ENCODE peak calls at places on chromosomes 11 and 22, in four cellular contexts. P, X, J and Q are unnamed samples.

GRCh38 chr22:32904044-32904443 is 102.5 kb downstream of the TIMP3 start:
- DNase-seq in P (no peak), X (peak), J (peak), Q (peak)

GRCh38 chr11:67119577-67120391 is 721 bp downstream of the KDM2A start:
- DNase-seq in P (peak), X (peak), J (no peak), Q (no peak)

GRCh38 chr11:128714881-128715280 is 21.0 kb downstream of the FLI1 start:
- DNase-seq in P (no peak), X (no peak), J (no peak), Q (no peak)

GRCh38 chr11:64654958-64655541 is 64.0 kb downstream of the SLC22A12 start:
- DNase-seq in P (no peak), X (no peak), J (no peak), Q (no peak)

GRCh38 chr11:44226472-44226871 is 83.5 kb downstream of the ALX4 start:
- DNase-seq in P (no peak), X (no peak), J (no peak), Q (no peak)

GRCh38 chr22:38199826-38200559 is 1.8 kb upstream of the MAFF start:
- DNase-seq in P (no peak), X (no peak), J (no peak), Q (no peak)

GRCh38 chr11:125980421-125980820 is 34.6 kb downstream of the VSIG10L2 start:
- DNase-seq in P (no peak), X (no peak), J (no peak), Q (no peak)

GRCh38 chr11:60193687-60194433 is 11.0 kb upstream of the MS4A6A start:
- DNase-seq in P (peak), X (peak), J (peak), Q (peak)

GRCh38 chr11:80700386-80700785 is 1259.6 kb upstream of the TENM4 start:
- DNase-seq in P (no peak), X (no peak), J (no peak), Q (no peak)

GRCh38 chr22:17095538-17095937 is 10.7 kb downstream of the IL17RA start:
- DNase-seq in P (no peak), X (peak), J (no peak), Q (no peak)

GRCh38 chr11:66607126-66607834 is 9.2 kb upstream of the RBM14 start:
- DNase-seq in P (no peak), X (no peak), J (peak), Q (no peak)

GRCh38 chr11:71204748-71205664 is 47.4 kb downstream of the SHANK2 start:
- DNase-seq in P (no peak), X (no peak), J (no peak), Q (no peak)

GRCh38 chr22:40436460-40437431 is 66.4 kb downstream of the SGSM3 start:
- DNase-seq in P (no peak), X (peak), J (peak), Q (peak)

GRCh38 chr22:35591696-35592417 is 25.3 kb downstream of the MB start:
- DNase-seq in P (no peak), X (no peak), J (no peak), Q (no peak)

GRCh38 chr11:123020968-123021367 is 39.3 kb upstream of the BSX start:
- DNase-seq in P (no peak), X (no peak), J (peak), Q (peak)

GRCh38 chr11:117816846-117817212 is 7.7 kb downstream of the FXYD2 start:
- DNase-seq in P (no peak), X (no peak), J (no peak), Q (no peak)

GRCh38 chr11:46718155-46719019 is 626 bp upstream of the F2 start:
- DNase-seq in P (peak), X (no peak), J (peak), Q (no peak)

GRCh38 chr11:1307998-1308744 is 1.3 kb downstream of the TOLLIP start:
- DNase-seq in P (peak), X (no peak), J (no peak), Q (no peak)

GRCh38 chr22:45322873-45323525 is 13.3 kb downstream of the FAM118A start:
- DNase-seq in P (no peak), X (no peak), J (no peak), Q (no peak)

GRCh38 chr22:33921576-33922181 is 1.4 kb upstream of the LARGE1 start:
- DNase-seq in P (peak), X (no peak), J (peak), Q (no peak)

DNA sequence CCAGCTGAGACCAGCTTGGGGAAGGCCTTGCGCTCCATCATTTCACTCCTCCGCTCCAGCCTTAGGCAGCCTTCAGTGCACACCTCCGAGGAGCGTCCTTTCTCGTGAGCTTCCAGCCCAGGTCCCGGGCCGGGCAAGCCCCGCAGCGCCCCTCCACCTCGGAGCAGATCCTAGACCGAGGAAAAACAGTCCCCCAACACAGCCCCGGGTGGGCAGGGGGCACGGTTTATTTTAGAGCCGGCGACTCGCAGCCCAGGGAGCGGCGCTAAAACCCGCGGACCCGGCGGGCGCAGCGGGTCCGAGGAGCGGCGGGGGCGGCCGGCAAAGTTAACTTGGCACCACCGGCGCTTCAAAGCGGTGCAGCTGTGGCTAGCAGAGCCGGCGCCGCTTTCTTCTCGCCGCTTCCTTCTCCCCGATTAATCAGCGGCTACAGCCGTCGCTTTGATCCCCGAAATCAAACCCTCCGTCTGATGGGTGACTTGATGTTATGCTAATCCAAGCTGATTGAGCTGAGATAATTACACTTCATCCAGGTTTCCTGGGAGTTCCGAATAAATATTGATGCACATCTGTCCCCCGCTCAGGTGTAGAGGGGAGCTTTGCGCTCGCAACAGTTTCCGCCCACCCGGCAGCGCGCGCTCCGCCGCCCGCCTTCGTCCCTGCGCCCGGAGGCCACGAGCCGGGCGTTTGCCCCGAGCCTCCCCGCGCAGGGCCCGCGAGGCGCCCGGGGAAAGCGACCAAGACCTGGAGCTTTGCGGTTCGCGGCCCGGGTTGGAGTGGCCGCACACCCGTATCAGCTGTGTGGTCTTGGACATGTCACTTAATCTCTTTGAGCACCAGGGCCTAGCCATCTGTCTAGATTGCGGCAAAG is 192.7 kb downstream of the BUD13 start:
- DNase-seq in P (peak), X (no peak), J (peak), Q (no peak)
- TF ChIP-seq ZNF274 in P (no peak), X (no peak), J (no peak), Q (no peak)

GRCh38 chr22:26056455-26056854 is 112.8 kb upstream of the SEZ6L start:
- DNase-seq in P (no peak), X (no peak), J (no peak), Q (no peak)

GRCh38 chr22:26054846-26055245 is 114.4 kb upstream of the SEZ6L start:
- DNase-seq in P (no peak), X (no peak), J (no peak), Q (no peak)

GRCh38 chr22:26057731-26058130 is 111.5 kb upstream of the SEZ6L start:
- DNase-seq in P (no peak), X (no peak), J (no peak), Q (no peak)

GRCh38 chr22:26050079-26050478 is 119.2 kb upstream of the SEZ6L start:
- DNase-seq in P (no peak), X (no peak), J (no peak), Q (no peak)

DNA sequence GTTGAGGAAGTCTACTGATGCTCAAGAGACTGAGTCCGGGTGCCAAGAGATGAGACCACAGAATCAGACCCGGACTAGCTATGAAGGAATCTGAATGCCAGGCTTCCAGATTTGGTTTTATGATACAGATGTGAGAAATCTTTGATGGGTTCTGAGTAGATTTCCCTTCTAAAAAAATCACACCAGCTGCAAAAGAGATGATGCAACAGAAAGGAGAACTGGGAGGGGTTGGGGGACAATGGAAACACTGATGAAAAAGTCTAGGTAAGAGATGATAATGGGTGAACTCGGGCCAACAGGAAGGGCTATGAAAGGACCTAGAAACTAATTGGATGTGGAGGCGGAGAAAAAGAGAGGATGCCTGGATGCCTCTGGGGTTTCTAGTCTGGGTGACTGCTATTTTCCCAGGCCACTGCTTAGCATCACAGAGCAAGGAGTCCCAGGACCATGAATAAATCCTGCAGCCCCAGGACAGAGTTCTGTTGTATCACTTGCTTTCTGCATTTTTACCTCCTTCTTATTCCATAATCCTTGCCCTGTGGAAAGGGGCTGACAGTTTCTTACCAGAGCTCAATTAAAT is 115.4 kb upstream of the SEZ6L start:
- DNase-seq in P (no peak), X (no peak), J (no peak), Q (no peak)
- H3K4me2 ChIP-seq in P (no peak), X (no peak), J (no peak), Q (no peak)

DNA sequence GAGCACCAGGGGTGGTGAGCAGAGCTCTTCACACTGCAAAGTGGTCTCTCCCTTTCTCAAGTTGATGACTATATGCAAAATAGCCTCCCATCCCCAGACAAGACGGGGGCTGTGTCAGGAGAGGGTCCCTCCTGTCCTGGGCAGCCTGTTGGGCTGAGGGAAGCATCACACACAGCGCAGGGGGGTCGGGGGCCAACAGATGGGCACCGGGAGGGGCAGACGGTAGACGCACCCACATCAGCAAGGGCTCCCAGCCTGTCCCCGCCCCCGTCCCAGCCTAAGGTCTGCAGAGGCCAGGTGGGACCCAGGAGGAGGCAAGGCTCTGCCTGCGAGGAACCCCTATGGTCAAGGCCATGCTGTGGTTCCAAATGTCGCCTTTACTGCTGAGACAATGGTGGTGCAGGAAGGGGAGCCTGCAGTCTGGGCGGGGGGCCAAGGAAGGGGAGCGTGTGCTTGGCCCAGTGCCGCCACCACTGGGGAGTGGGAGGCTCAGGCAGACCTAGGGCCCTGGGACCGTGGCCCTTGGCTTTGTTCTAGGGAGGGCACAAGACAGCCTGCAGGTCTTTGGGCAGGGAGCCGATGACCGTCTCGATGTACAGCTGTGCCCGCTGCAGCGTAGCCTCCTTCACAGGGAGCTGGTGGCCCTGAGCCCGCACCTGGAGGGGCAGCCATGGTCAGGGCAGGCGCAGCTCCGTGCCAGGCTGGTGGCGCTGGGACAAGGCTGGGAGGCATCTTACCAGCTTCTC is 4.3 kb upstream of the PLXNB2 start:
- DNase-seq in P (no peak), X (no peak), J (no peak), Q (no peak)
- TF ChIP-seq ZNF274 in P (no peak), X (no peak), J (peak), Q (no peak)

GRCh38 chr22:24284747-24285203 is 14.1 kb downstream of the SPECC1L start:
- DNase-seq in P (no peak), X (peak), J (no peak), Q (peak)
- H3K4me2 ChIP-seq in P (no peak), X (peak), J (no peak), Q (peak)

GRCh38 chr22:46378499-46379300 is 43.2 kb downstream of the TRMU start:
- DNase-seq in P (no peak), X (no peak), J (peak), Q (no peak)
- TF ChIP-seq ZNF274 in P (no peak), X (no peak), J (no peak), Q (no peak)

GRCh38 chr11:94149435-94149834 is 20.8 kb downstream of the PANX1 start:
- DNase-seq in P (no peak), X (no peak), J (no peak), Q (no peak)

GRCh38 chr11:94151311-94151710 is 22.7 kb downstream of the PANX1 start:
- DNase-seq in P (no peak), X (no peak), J (no peak), Q (no peak)

GRCh38 chr11:94150704-94151103 is 22.1 kb downstream of the PANX1 start:
- DNase-seq in P (no peak), X (peak), J (no peak), Q (no peak)

GRCh38 chr11:94148189-94148588 is 19.5 kb downstream of the PANX1 start:
- DNase-seq in P (no peak), X (no peak), J (no peak), Q (no peak)

GRCh38 chr11:94150056-94150455 is 21.4 kb downstream of the PANX1 start:
- DNase-seq in P (no peak), X (no peak), J (no peak), Q (no peak)
- H3K4me2 ChIP-seq in P (no peak), X (no peak), J (no peak), Q (peak)

DNA sequence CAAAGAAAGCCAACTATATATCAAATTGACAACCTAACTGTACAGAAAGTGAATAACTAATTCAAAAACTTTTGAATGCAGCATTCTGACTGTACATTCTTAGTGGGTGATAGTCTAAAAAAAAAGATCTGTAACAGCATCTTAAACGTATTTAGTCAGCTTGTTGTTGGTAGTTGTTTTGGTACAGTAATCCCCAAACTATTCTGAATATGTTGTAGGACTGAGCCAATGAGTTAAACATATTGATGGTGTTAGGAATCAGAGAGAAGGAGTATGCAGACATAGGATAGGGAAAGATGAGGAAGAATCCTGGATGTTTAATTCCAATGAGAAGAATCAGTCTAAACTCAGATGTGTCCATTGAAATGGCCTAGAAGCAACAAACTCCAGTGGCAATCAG is 41.9 kb upstream of the KIRREL3 start:
- DNase-seq in P (no peak), X (no peak), J (no peak), Q (no peak)
- TF ChIP-seq ZNF274 in P (no peak), X (no peak), J (no peak), Q (no peak)

GRCh38 chr11:86162257-86162656 is 82.3 kb upstream of the EED start:
- DNase-seq in P (no peak), X (peak), J (no peak), Q (no peak)

GRCh38 chr11:86158716-86159669 is 85.6 kb upstream of the EED start:
- DNase-seq in P (no peak), X (no peak), J (no peak), Q (no peak)

GRCh38 chr11:86157797-86158378 is 86.7 kb upstream of the EED start:
- DNase-seq in P (no peak), X (no peak), J (no peak), Q (no peak)

GRCh38 chr11:86161373-86162255 is 82.9 kb upstream of the EED start:
- DNase-seq in P (no peak), X (no peak), J (no peak), Q (no peak)

GRCh38 chr11:86160546-86161149 is 83.9 kb upstream of the EED start:
- DNase-seq in P (no peak), X (no peak), J (peak), Q (no peak)
- H3K4me2 ChIP-seq in P (no peak), X (no peak), J (no peak), Q (no peak)

GRCh38 chr11:74144592-74144991 is 26.2 kb downstream of the C2CD3 start:
- DNase-seq in P (no peak), X (no peak), J (no peak), Q (no peak)

GRCh38 chr11:74153224-74153623 is 17.6 kb downstream of the C2CD3 start:
- DNase-seq in P (no peak), X (no peak), J (no peak), Q (no peak)

GRCh38 chr11:74141908-74142307 is 28.9 kb downstream of the C2CD3 start:
- DNase-seq in P (no peak), X (no peak), J (no peak), Q (no peak)

GRCh38 chr11:74142624-74143023 is 28.2 kb downstream of the C2CD3 start:
- DNase-seq in P (no peak), X (no peak), J (no peak), Q (no peak)

GRCh38 chr11:74147199-74147929 is 23.4 kb downstream of the C2CD3 start:
- DNase-seq in P (no peak), X (no peak), J (no peak), Q (no peak)
- TF ChIP-seq ZNF274 in P (no peak), X (no peak), J (no peak), Q (no peak)